ENCODE peak calls at places on chromosomes 16 and 17, in eight cellular contexts. U, B, C, L, O, P, F and H are unnamed samples.

GRCh38 chr17:56929362-56929969 is 15.6 kb upstream of the TRIM25 start:
- DNase-seq in U (no peak), B (no peak), C (no peak), L (no peak), O (no peak), P (peak), F (no peak), H (peak)

GRCh38 chr17:41666336-41666680 is 22.4 kb upstream of the EIF1 start:
- DNase-seq in U (peak), B (peak), C (no peak), L (peak), O (no peak), P (peak), F (peak), H (no peak)

GRCh38 chr17:41982026-41982989 is 15.7 kb downstream of the CNP start:
- DNase-seq in U (no peak), B (no peak), C (peak), L (no peak), O (no peak), P (no peak), F (no peak), H (no peak)

GRCh38 chr17:15309236-15309635 is 32.2 kb downstream of the TEKT3 start:
- DNase-seq in U (no peak), B (no peak), C (no peak), L (no peak), O (no peak), P (no peak), F (no peak), H (no peak)

GRCh38 chr17:50184611-50185398 is 16.6 kb downstream of the COL1A1 start:
- DNase-seq in U (no peak), B (no peak), C (peak), L (peak), O (no peak), P (peak), F (peak), H (no peak)

GRCh38 chr17:81529437-81529803 is 1.2 kb downstream of the FSCN2 start:
- DNase-seq in U (no peak), B (no peak), C (no peak), L (no peak), O (no peak), P (no peak), F (no peak), H (no peak)

GRCh38 chr17:43917348-43918025 is 10.2 kb upstream of the MPP2 start:
- DNase-seq in U (no peak), B (no peak), C (no peak), L (no peak), O (peak), P (peak), F (peak), H (peak)

GRCh38 chr17:35871415-35871814 is 2.7 kb upstream of the HEATR9 start:
- DNase-seq in U (no peak), B (no peak), C (no peak), L (no peak), O (no peak), P (peak), F (no peak), H (no peak)

GRCh38 chr17:60252459-60252858 is 102.7 kb downstream of the CA4 start:
- DNase-seq in U (no peak), B (no peak), C (no peak), L (no peak), O (no peak), P (no peak), F (no peak), H (no peak)

GRCh38 chr17:55285340-55286301 is 20.9 kb downstream of the HLF start:
- DNase-seq in U (no peak), B (peak), C (peak), L (peak), O (peak), P (no peak), F (peak), H (no peak)

GRCh38 chr17:72618018-72618509 is 474.4 kb downstream of the SLC39A11 start:
- DNase-seq in U (no peak), B (peak), C (no peak), L (no peak), O (peak), P (peak), F (peak), H (peak)

GRCh38 chr16:72895951-72896350 is 152.0 kb downstream of the ZFHX3 start:
- DNase-seq in U (no peak), B (no peak), C (no peak), L (no peak), O (no peak), P (no peak), F (no peak), H (no peak)

GRCh38 chr17:76446449-76447231 is 6.3 kb downstream of the UBE2O start:
- DNase-seq in U (peak), B (no peak), C (no peak), L (peak), O (peak), P (peak), F (no peak), H (peak)

GRCh38 chr17:306536-307294 is 45.9 kb downstream of the RPH3AL start:
- DNase-seq in U (no peak), B (no peak), C (no peak), L (no peak), O (no peak), P (no peak), F (no peak), H (no peak)

GRCh38 chr17:78324391-78325075 is 35.3 kb downstream of the SOCS3 start:
- DNase-seq in U (no peak), B (peak), C (peak), L (peak), O (no peak), P (peak), F (peak), H (no peak)

GRCh38 chr17:77724876-77725615 is 233.5 kb upstream of the TNRC6C start:
- DNase-seq in U (no peak), B (no peak), C (peak), L (no peak), O (peak), P (no peak), F (peak), H (no peak)

GRCh38 chr17:30256756-30257506 is 21.4 kb upstream of the SLC6A4 start:
- DNase-seq in U (no peak), B (no peak), C (no peak), L (no peak), O (no peak), P (no peak), F (no peak), H (peak)
- TF ChIP-seq POLR2A in U (no peak), B (no peak), C (no peak), L (no peak), O (no peak), P (no peak), F (no peak), H (no peak)

DNA sequence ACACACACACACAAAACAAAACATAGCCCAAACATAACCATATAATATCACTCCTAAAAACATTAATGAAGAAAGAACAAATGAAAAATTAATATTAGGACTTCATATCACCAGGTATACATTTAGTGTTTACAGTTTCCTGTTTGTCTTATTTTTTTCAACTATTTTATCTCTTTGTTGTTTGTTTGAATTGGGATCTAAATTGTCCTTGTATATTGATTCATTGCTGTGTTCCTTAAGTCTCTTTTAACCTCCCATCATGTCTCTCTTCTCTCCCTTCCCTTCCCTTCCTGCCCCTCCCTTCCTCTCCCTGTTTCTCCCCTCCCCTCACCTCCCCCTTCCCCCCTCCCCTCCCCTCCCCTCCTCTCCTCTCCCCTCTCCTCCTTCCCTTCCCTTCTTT is 23.8 kb upstream of the CBLN1 start:
- DNase-seq in U (no peak), B (no peak), C (no peak), L (no peak), O (no peak), P (no peak), F (no peak), H (no peak)
- TF ChIP-seq POLR2A in U (no peak), B (no peak), C (no peak), L (no peak), O (no peak), P (no peak), F (no peak), H (no peak)

GRCh38 chr16:89233678-89234490 is 16.4 kb downstream of the ZNF778 start:
- DNase-seq in U (no peak), B (no peak), C (no peak), L (no peak), O (no peak), P (no peak), F (no peak), H (no peak)
- TF ChIP-seq POLR2A in U (no peak), B (no peak), C (no peak), L (no peak), O (no peak), P (no peak), F (no peak), H (no peak)

GRCh38 chr17:28384281-28385036 is 13.0 kb downstream of the SARM1 start:
- DNase-seq in U (no peak), B (peak), C (peak), L (no peak), O (peak), P (no peak), F (peak), H (peak)
- TF ChIP-seq POLR2A in U (no peak), B (peak), C (no peak), L (no peak), O (no peak), P (no peak), F (peak), H (peak)

GRCh38 chr17:40564195-40564882 is 933 bp downstream of the CCR7 start:
- DNase-seq in U (no peak), B (no peak), C (peak), L (no peak), O (peak), P (no peak), F (no peak), H (no peak)
- TF ChIP-seq POLR2A in U (no peak), B (no peak), C (no peak), L (no peak), O (no peak), P (no peak), F (no peak), H (no peak)